ENCODE peak calls at places on chromosome 6, in six cellular contexts. One of them, this sample, is unnamed.

GRCh38 chr6:99761701-99762100 is 155.1 kb downstream of the PRDM13 start:
- DNase-seq in CD4-positive, alpha-beta T cell: no peak
- DNase-seq in stimulated activated CD8-positive, alpha-beta memory T cell treated with anti-CD3 and anti-CD28 coated beads, Interleukin-12 subunit alpha, Interleukin-12 subunit beta, amount 100 ng/mL, for 4 hours: no peak
- DNase-seq in activated CD4-positive, alpha-beta T cell treated with anti-CD3 and anti-CD28 coated beads, Interleukin-2, amount 10 ng/mL, durations not matched to agents 7 days and 5 days: no peak
- DNase-seq in substantia nigra: no peak
- DNase-seq in glomerular endothelial cell: no peak
- DNase-seq in this sample: no peak

GRCh38 chr6:125986956-125987617 is 747 bp downstream of the TRMT11 start:
- DNase-seq in CD4-positive, alpha-beta T cell: no peak
- DNase-seq in stimulated activated CD8-positive, alpha-beta memory T cell treated with anti-CD3 and anti-CD28 coated beads, Interleukin-12 subunit alpha, Interleukin-12 subunit beta, amount 100 ng/mL, for 4 hours: no peak
- DNase-seq in activated CD4-positive, alpha-beta T cell treated with anti-CD3 and anti-CD28 coated beads, Interleukin-2, amount 10 ng/mL, durations not matched to agents 7 days and 5 days: no peak
- DNase-seq in substantia nigra: no peak
- DNase-seq in glomerular endothelial cell: no peak
- DNase-seq in this sample: no peak

GRCh38 chr6:34601706-34602105 is 45.6 kb upstream of the SPDEF start:
- DNase-seq in CD4-positive, alpha-beta T cell: no peak
- DNase-seq in stimulated activated CD8-positive, alpha-beta memory T cell treated with anti-CD3 and anti-CD28 coated beads, Interleukin-12 subunit alpha, Interleukin-12 subunit beta, amount 100 ng/mL, for 4 hours: no peak
- DNase-seq in activated CD4-positive, alpha-beta T cell treated with anti-CD3 and anti-CD28 coated beads, Interleukin-2, amount 10 ng/mL, durations not matched to agents 7 days and 5 days: no peak
- DNase-seq in substantia nigra: no peak
- DNase-seq in glomerular endothelial cell: no peak
- DNase-seq in this sample: no peak

GRCh38 chr6:4021862-4022715 is 56.8 kb downstream of the FAM217A start:
- DNase-seq in CD4-positive, alpha-beta T cell: no peak
- DNase-seq in stimulated activated CD8-positive, alpha-beta memory T cell treated with anti-CD3 and anti-CD28 coated beads, Interleukin-12 subunit alpha, Interleukin-12 subunit beta, amount 100 ng/mL, for 4 hours: no peak
- DNase-seq in activated CD4-positive, alpha-beta T cell treated with anti-CD3 and anti-CD28 coated beads, Interleukin-2, amount 10 ng/mL, durations not matched to agents 7 days and 5 days: peak
- DNase-seq in substantia nigra: no peak
- DNase-seq in glomerular endothelial cell: no peak
- DNase-seq in this sample: no peak

GRCh38 chr6:142944126-142945066 is 580 bp downstream of the HIVEP2 start:
- DNase-seq in CD4-positive, alpha-beta T cell: peak
- DNase-seq in stimulated activated CD8-positive, alpha-beta memory T cell treated with anti-CD3 and anti-CD28 coated beads, Interleukin-12 subunit alpha, Interleukin-12 subunit beta, amount 100 ng/mL, for 4 hours: peak
- DNase-seq in activated CD4-positive, alpha-beta T cell treated with anti-CD3 and anti-CD28 coated beads, Interleukin-2, amount 10 ng/mL, durations not matched to agents 7 days and 5 days: peak
- DNase-seq in substantia nigra: peak
- DNase-seq in glomerular endothelial cell: no peak
- DNase-seq in this sample: peak

GRCh38 chr6:1082040-1082935 is 229.6 kb upstream of the FOXQ1 start:
- DNase-seq in CD4-positive, alpha-beta T cell: no peak
- DNase-seq in stimulated activated CD8-positive, alpha-beta memory T cell treated with anti-CD3 and anti-CD28 coated beads, Interleukin-12 subunit alpha, Interleukin-12 subunit beta, amount 100 ng/mL, for 4 hours: no peak
- DNase-seq in activated CD4-positive, alpha-beta T cell treated with anti-CD3 and anti-CD28 coated beads, Interleukin-2, amount 10 ng/mL, durations not matched to agents 7 days and 5 days: no peak
- DNase-seq in substantia nigra: no peak
- DNase-seq in glomerular endothelial cell: no peak
- DNase-seq in this sample: no peak

GRCh38 chr6:130326496-130326895 is 39.3 kb upstream of the TMEM200A start:
- DNase-seq in CD4-positive, alpha-beta T cell: no peak
- DNase-seq in stimulated activated CD8-positive, alpha-beta memory T cell treated with anti-CD3 and anti-CD28 coated beads, Interleukin-12 subunit alpha, Interleukin-12 subunit beta, amount 100 ng/mL, for 4 hours: no peak
- DNase-seq in activated CD4-positive, alpha-beta T cell treated with anti-CD3 and anti-CD28 coated beads, Interleukin-2, amount 10 ng/mL, durations not matched to agents 7 days and 5 days: no peak
- DNase-seq in substantia nigra: no peak
- DNase-seq in glomerular endothelial cell: no peak
- DNase-seq in this sample: no peak

GRCh38 chr6:19795211-19795610 is 42.0 kb upstream of the ID4 start:
- DNase-seq in CD4-positive, alpha-beta T cell: no peak
- DNase-seq in stimulated activated CD8-positive, alpha-beta memory T cell treated with anti-CD3 and anti-CD28 coated beads, Interleukin-12 subunit alpha, Interleukin-12 subunit beta, amount 100 ng/mL, for 4 hours: no peak
- DNase-seq in activated CD4-positive, alpha-beta T cell treated with anti-CD3 and anti-CD28 coated beads, Interleukin-2, amount 10 ng/mL, durations not matched to agents 7 days and 5 days: no peak
- DNase-seq in substantia nigra: no peak
- DNase-seq in glomerular endothelial cell: no peak
- DNase-seq in this sample: no peak

GRCh38 chr6:107345398-107345797 is 114.0 kb downstream of the PDSS2 start:
- DNase-seq in CD4-positive, alpha-beta T cell: no peak
- DNase-seq in stimulated activated CD8-positive, alpha-beta memory T cell treated with anti-CD3 and anti-CD28 coated beads, Interleukin-12 subunit alpha, Interleukin-12 subunit beta, amount 100 ng/mL, for 4 hours: no peak
- DNase-seq in activated CD4-positive, alpha-beta T cell treated with anti-CD3 and anti-CD28 coated beads, Interleukin-2, amount 10 ng/mL, durations not matched to agents 7 days and 5 days: no peak
- DNase-seq in substantia nigra: no peak
- DNase-seq in glomerular endothelial cell: no peak
- DNase-seq in this sample: no peak

GRCh38 chr6:48068326-48069191 is 42.4 kb downstream of the PTCHD4 start:
- DNase-seq in CD4-positive, alpha-beta T cell: no peak
- DNase-seq in stimulated activated CD8-positive, alpha-beta memory T cell treated with anti-CD3 and anti-CD28 coated beads, Interleukin-12 subunit alpha, Interleukin-12 subunit beta, amount 100 ng/mL, for 4 hours: no peak
- DNase-seq in activated CD4-positive, alpha-beta T cell treated with anti-CD3 and anti-CD28 coated beads, Interleukin-2, amount 10 ng/mL, durations not matched to agents 7 days and 5 days: no peak
- DNase-seq in substantia nigra: no peak
- DNase-seq in glomerular endothelial cell: no peak
- DNase-seq in this sample: no peak

GRCh38 chr6:149884215-149884614 is 13.7 kb downstream of the RAET1E start:
- DNase-seq in CD4-positive, alpha-beta T cell: no peak
- DNase-seq in stimulated activated CD8-positive, alpha-beta memory T cell treated with anti-CD3 and anti-CD28 coated beads, Interleukin-12 subunit alpha, Interleukin-12 subunit beta, amount 100 ng/mL, for 4 hours: no peak
- DNase-seq in activated CD4-positive, alpha-beta T cell treated with anti-CD3 and anti-CD28 coated beads, Interleukin-2, amount 10 ng/mL, durations not matched to agents 7 days and 5 days: no peak
- DNase-seq in substantia nigra: no peak
- DNase-seq in glomerular endothelial cell: no peak
- DNase-seq in this sample: no peak

GRCh38 chr6:144277174-144277573 is 8.0 kb upstream of the UTRN start:
- DNase-seq in CD4-positive, alpha-beta T cell: no peak
- DNase-seq in stimulated activated CD8-positive, alpha-beta memory T cell treated with anti-CD3 and anti-CD28 coated beads, Interleukin-12 subunit alpha, Interleukin-12 subunit beta, amount 100 ng/mL, for 4 hours: no peak
- DNase-seq in activated CD4-positive, alpha-beta T cell treated with anti-CD3 and anti-CD28 coated beads, Interleukin-2, amount 10 ng/mL, durations not matched to agents 7 days and 5 days: no peak
- DNase-seq in substantia nigra: no peak
- DNase-seq in glomerular endothelial cell: no peak
- DNase-seq in this sample: no peak

GRCh38 chr6:147700436-147701209 is 192.1 kb downstream of the SAMD5 start:
- DNase-seq in CD4-positive, alpha-beta T cell: no peak
- DNase-seq in stimulated activated CD8-positive, alpha-beta memory T cell treated with anti-CD3 and anti-CD28 coated beads, Interleukin-12 subunit alpha, Interleukin-12 subunit beta, amount 100 ng/mL, for 4 hours: no peak
- DNase-seq in activated CD4-positive, alpha-beta T cell treated with anti-CD3 and anti-CD28 coated beads, Interleukin-2, amount 10 ng/mL, durations not matched to agents 7 days and 5 days: no peak
- DNase-seq in substantia nigra: no peak
- DNase-seq in glomerular endothelial cell: no peak
- DNase-seq in this sample: no peak

GRCh38 chr6:112144145-112144926 is 56.9 kb downstream of the FAM229B start:
- DNase-seq in CD4-positive, alpha-beta T cell: no peak
- DNase-seq in stimulated activated CD8-positive, alpha-beta memory T cell treated with anti-CD3 and anti-CD28 coated beads, Interleukin-12 subunit alpha, Interleukin-12 subunit beta, amount 100 ng/mL, for 4 hours: no peak
- DNase-seq in activated CD4-positive, alpha-beta T cell treated with anti-CD3 and anti-CD28 coated beads, Interleukin-2, amount 10 ng/mL, durations not matched to agents 7 days and 5 days: no peak
- DNase-seq in substantia nigra: no peak
- DNase-seq in glomerular endothelial cell: no peak
- DNase-seq in this sample: no peak

GRCh38 chr6:112038756-112039430 is 15.0 kb upstream of the CCN6 start:
- DNase-seq in CD4-positive, alpha-beta T cell: no peak
- DNase-seq in stimulated activated CD8-positive, alpha-beta memory T cell treated with anti-CD3 and anti-CD28 coated beads, Interleukin-12 subunit alpha, Interleukin-12 subunit beta, amount 100 ng/mL, for 4 hours: no peak
- DNase-seq in activated CD4-positive, alpha-beta T cell treated with anti-CD3 and anti-CD28 coated beads, Interleukin-2, amount 10 ng/mL, durations not matched to agents 7 days and 5 days: no peak
- DNase-seq in substantia nigra: no peak
- DNase-seq in glomerular endothelial cell: no peak
- DNase-seq in this sample: no peak

GRCh38 chr6:78598966-78599365 is 268.4 kb upstream of the IRAK1BP1 start:
- DNase-seq in CD4-positive, alpha-beta T cell: no peak
- DNase-seq in stimulated activated CD8-positive, alpha-beta memory T cell treated with anti-CD3 and anti-CD28 coated beads, Interleukin-12 subunit alpha, Interleukin-12 subunit beta, amount 100 ng/mL, for 4 hours: no peak
- DNase-seq in activated CD4-positive, alpha-beta T cell treated with anti-CD3 and anti-CD28 coated beads, Interleukin-2, amount 10 ng/mL, durations not matched to agents 7 days and 5 days: no peak
- DNase-seq in substantia nigra: no peak
- DNase-seq in glomerular endothelial cell: peak
- DNase-seq in this sample: no peak

GRCh38 chr6:37353761-37354525 is at the start of gene RNF8:
- DNase-seq in CD4-positive, alpha-beta T cell: peak
- DNase-seq in stimulated activated CD8-positive, alpha-beta memory T cell treated with anti-CD3 and anti-CD28 coated beads, Interleukin-12 subunit alpha, Interleukin-12 subunit beta, amount 100 ng/mL, for 4 hours: peak
- DNase-seq in activated CD4-positive, alpha-beta T cell treated with anti-CD3 and anti-CD28 coated beads, Interleukin-2, amount 10 ng/mL, durations not matched to agents 7 days and 5 days: peak
- DNase-seq in substantia nigra: peak
- DNase-seq in glomerular endothelial cell: no peak
- DNase-seq in this sample: peak

GRCh38 chr6:31736026-31736767 is at the start of gene CLIC1:
- DNase-seq in CD4-positive, alpha-beta T cell: peak
- DNase-seq in stimulated activated CD8-positive, alpha-beta memory T cell treated with anti-CD3 and anti-CD28 coated beads, Interleukin-12 subunit alpha, Interleukin-12 subunit beta, amount 100 ng/mL, for 4 hours: peak
- DNase-seq in activated CD4-positive, alpha-beta T cell treated with anti-CD3 and anti-CD28 coated beads, Interleukin-2, amount 10 ng/mL, durations not matched to agents 7 days and 5 days: peak
- DNase-seq in substantia nigra: peak
- DNase-seq in glomerular endothelial cell: no peak
- DNase-seq in this sample: no peak

GRCh38 chr6:169034523-169035167 is 219.0 kb downstream of the THBS2 start:
- DNase-seq in CD4-positive, alpha-beta T cell: no peak
- DNase-seq in stimulated activated CD8-positive, alpha-beta memory T cell treated with anti-CD3 and anti-CD28 coated beads, Interleukin-12 subunit alpha, Interleukin-12 subunit beta, amount 100 ng/mL, for 4 hours: no peak
- DNase-seq in activated CD4-positive, alpha-beta T cell treated with anti-CD3 and anti-CD28 coated beads, Interleukin-2, amount 10 ng/mL, durations not matched to agents 7 days and 5 days: no peak
- DNase-seq in substantia nigra: no peak
- DNase-seq in glomerular endothelial cell: no peak
- DNase-seq in this sample: no peak

GRCh38 chr6:71478834-71479541 is 190.4 kb downstream of the OGFRL1 start:
- DNase-seq in CD4-positive, alpha-beta T cell: no peak
- DNase-seq in stimulated activated CD8-positive, alpha-beta memory T cell treated with anti-CD3 and anti-CD28 coated beads, Interleukin-12 subunit alpha, Interleukin-12 subunit beta, amount 100 ng/mL, for 4 hours: no peak
- DNase-seq in activated CD4-positive, alpha-beta T cell treated with anti-CD3 and anti-CD28 coated beads, Interleukin-2, amount 10 ng/mL, durations not matched to agents 7 days and 5 days: no peak
- DNase-seq in substantia nigra: no peak
- DNase-seq in glomerular endothelial cell: peak
- DNase-seq in this sample: no peak

GRCh38 chr6:24583463-24584389 is 62.3 kb downstream of the KIAA0319 start:
- DNase-seq in CD4-positive, alpha-beta T cell: peak
- DNase-seq in stimulated activated CD8-positive, alpha-beta memory T cell treated with anti-CD3 and anti-CD28 coated beads, Interleukin-12 subunit alpha, Interleukin-12 subunit beta, amount 100 ng/mL, for 4 hours: peak
- DNase-seq in activated CD4-positive, alpha-beta T cell treated with anti-CD3 and anti-CD28 coated beads, Interleukin-2, amount 10 ng/mL, durations not matched to agents 7 days and 5 days: peak
- DNase-seq in substantia nigra: peak
- DNase-seq in glomerular endothelial cell: peak
- DNase-seq in this sample: peak

GRCh38 chr6:108406943-108407342 is 112.1 kb downstream of the AFG1L start:
- DNase-seq in CD4-positive, alpha-beta T cell: no peak
- DNase-seq in stimulated activated CD8-positive, alpha-beta memory T cell treated with anti-CD3 and anti-CD28 coated beads, Interleukin-12 subunit alpha, Interleukin-12 subunit beta, amount 100 ng/mL, for 4 hours: no peak
- DNase-seq in activated CD4-positive, alpha-beta T cell treated with anti-CD3 and anti-CD28 coated beads, Interleukin-2, amount 10 ng/mL, durations not matched to agents 7 days and 5 days: no peak
- DNase-seq in substantia nigra: no peak
- DNase-seq in glomerular endothelial cell: no peak
- DNase-seq in this sample: no peak

GRCh38 chr6:131061771-131062160 is 1.3 kb downstream of the EPB41L2 start:
- DNase-seq in CD4-positive, alpha-beta T cell: no peak
- DNase-seq in stimulated activated CD8-positive, alpha-beta memory T cell treated with anti-CD3 and anti-CD28 coated beads, Interleukin-12 subunit alpha, Interleukin-12 subunit beta, amount 100 ng/mL, for 4 hours: no peak
- DNase-seq in activated CD4-positive, alpha-beta T cell treated with anti-CD3 and anti-CD28 coated beads, Interleukin-2, amount 10 ng/mL, durations not matched to agents 7 days and 5 days: no peak
- DNase-seq in substantia nigra: no peak
- DNase-seq in glomerular endothelial cell: no peak
- DNase-seq in this sample: no peak

GRCh38 chr6:142187209-142187608 is 40.1 kb downstream of the VTA1 start:
- DNase-seq in CD4-positive, alpha-beta T cell: no peak
- DNase-seq in stimulated activated CD8-positive, alpha-beta memory T cell treated with anti-CD3 and anti-CD28 coated beads, Interleukin-12 subunit alpha, Interleukin-12 subunit beta, amount 100 ng/mL, for 4 hours: no peak
- DNase-seq in activated CD4-positive, alpha-beta T cell treated with anti-CD3 and anti-CD28 coated beads, Interleukin-2, amount 10 ng/mL, durations not matched to agents 7 days and 5 days: no peak
- DNase-seq in substantia nigra: no peak
- DNase-seq in glomerular endothelial cell: no peak
- DNase-seq in this sample: no peak

GRCh38 chr6:2086328-2087008 is 158.9 kb downstream of the GMDS start:
- DNase-seq in CD4-positive, alpha-beta T cell: no peak
- DNase-seq in stimulated activated CD8-positive, alpha-beta memory T cell treated with anti-CD3 and anti-CD28 coated beads, Interleukin-12 subunit alpha, Interleukin-12 subunit beta, amount 100 ng/mL, for 4 hours: no peak
- DNase-seq in activated CD4-positive, alpha-beta T cell treated with anti-CD3 and anti-CD28 coated beads, Interleukin-2, amount 10 ng/mL, durations not matched to agents 7 days and 5 days: no peak
- DNase-seq in substantia nigra: no peak
- DNase-seq in glomerular endothelial cell: no peak
- DNase-seq in this sample: no peak

GRCh38 chr6:31898200-31899011 is 908 bp upstream of the EHMT2 start:
- DNase-seq in CD4-positive, alpha-beta T cell: peak
- DNase-seq in stimulated activated CD8-positive, alpha-beta memory T cell treated with anti-CD3 and anti-CD28 coated beads, Interleukin-12 subunit alpha, Interleukin-12 subunit beta, amount 100 ng/mL, for 4 hours: no peak
- DNase-seq in activated CD4-positive, alpha-beta T cell treated with anti-CD3 and anti-CD28 coated beads, Interleukin-2, amount 10 ng/mL, durations not matched to agents 7 days and 5 days: peak
- DNase-seq in substantia nigra: no peak
- DNase-seq in glomerular endothelial cell: no peak
- DNase-seq in this sample: no peak

GRCh38 chr6:131893198-131893597 is 58.0 kb downstream of the CCN2 start:
- DNase-seq in CD4-positive, alpha-beta T cell: no peak
- DNase-seq in stimulated activated CD8-positive, alpha-beta memory T cell treated with anti-CD3 and anti-CD28 coated beads, Interleukin-12 subunit alpha, Interleukin-12 subunit beta, amount 100 ng/mL, for 4 hours: no peak
- DNase-seq in activated CD4-positive, alpha-beta T cell treated with anti-CD3 and anti-CD28 coated beads, Interleukin-2, amount 10 ng/mL, durations not matched to agents 7 days and 5 days: no peak
- DNase-seq in substantia nigra: no peak
- DNase-seq in glomerular endothelial cell: no peak
- DNase-seq in this sample: no peak

GRCh38 chr6:129936329-129937165 is 75.4 kb upstream of the TMEM244 start:
- DNase-seq in CD4-positive, alpha-beta T cell: peak
- DNase-seq in stimulated activated CD8-positive, alpha-beta memory T cell treated with anti-CD3 and anti-CD28 coated beads, Interleukin-12 subunit alpha, Interleukin-12 subunit beta, amount 100 ng/mL, for 4 hours: no peak
- DNase-seq in activated CD4-positive, alpha-beta T cell treated with anti-CD3 and anti-CD28 coated beads, Interleukin-2, amount 10 ng/mL, durations not matched to agents 7 days and 5 days: peak
- DNase-seq in substantia nigra: no peak
- DNase-seq in glomerular endothelial cell: peak
- DNase-seq in this sample: no peak

GRCh38 chr6:53727748-53728147 is 62.2 kb upstream of the KLHL31 start:
- DNase-seq in CD4-positive, alpha-beta T cell: no peak
- DNase-seq in stimulated activated CD8-positive, alpha-beta memory T cell treated with anti-CD3 and anti-CD28 coated beads, Interleukin-12 subunit alpha, Interleukin-12 subunit beta, amount 100 ng/mL, for 4 hours: no peak
- DNase-seq in activated CD4-positive, alpha-beta T cell treated with anti-CD3 and anti-CD28 coated beads, Interleukin-2, amount 10 ng/mL, durations not matched to agents 7 days and 5 days: no peak
- DNase-seq in substantia nigra: no peak
- DNase-seq in glomerular endothelial cell: no peak
- DNase-seq in this sample: no peak

GRCh38 chr6:166775180-166775922 is 148.3 kb upstream of the RPS6KA2 start:
- DNase-seq in CD4-positive, alpha-beta T cell: peak
- DNase-seq in stimulated activated CD8-positive, alpha-beta memory T cell treated with anti-CD3 and anti-CD28 coated beads, Interleukin-12 subunit alpha, Interleukin-12 subunit beta, amount 100 ng/mL, for 4 hours: peak
- DNase-seq in activated CD4-positive, alpha-beta T cell treated with anti-CD3 and anti-CD28 coated beads, Interleukin-2, amount 10 ng/mL, durations not matched to agents 7 days and 5 days: peak
- DNase-seq in substantia nigra: no peak
- DNase-seq in glomerular endothelial cell: peak
- DNase-seq in this sample: peak